ENCODE peak calls at places on chromosomes 11 and 22, in six cellular contexts. W, M, A, J, Z and Q are unnamed samples.

GRCh38 chr11:65204646-65205601 is 23.2 kb downstream of the CAPN1 start:
- DNase-seq in W (peak; percentile 54), M (peak; percentile 47), A (peak; percentile 48), J (peak; percentile 58), Z (peak; percentile 77), Q (peak; percentile 87)

GRCh38 chr11:68838572-68838964 is 3.1 kb downstream of the CPT1A start:
- DNase-seq in W (peak; percentile 62), M (peak; percentile 47), A (peak; percentile 58), J (no peak), Z (no peak), Q (peak; percentile 65)

GRCh38 chr11:28730336-28730735 is 622.1 kb downstream of the METTL15 start:
- DNase-seq in W (no peak), M (no peak), A (no peak), J (no peak), Z (no peak), Q (no peak)

GRCh38 chr22:20095521-20095920 is 15.5 kb downstream of the DGCR8 start:
- DNase-seq in W (peak; percentile 61), M (peak; percentile 44), A (no peak), J (no peak), Z (no peak), Q (no peak)

GRCh38 chr22:40436460-40437431 is 66.4 kb downstream of the SGSM3 start:
- DNase-seq in W (peak; percentile 18), M (no peak), A (peak; percentile 52), J (no peak), Z (no peak), Q (no peak)

GRCh38 chr11:26283852-26284421 is 48.0 kb upstream of the ANO3 start:
- DNase-seq in W (no peak), M (no peak), A (no peak), J (no peak), Z (no peak), Q (no peak)

GRCh38 chr22:34319346-34319745 is 399.1 kb upstream of the LARGE1 start:
- DNase-seq in W (no peak), M (no peak), A (no peak), J (no peak), Z (no peak), Q (no peak)

GRCh38 chr11:32396991-32397390 is 38.3 kb downstream of the WT1 start:
- DNase-seq in W (no peak), M (no peak), A (no peak), J (no peak), Z (no peak), Q (no peak)

GRCh38 chr22:23163665-23164064 is 16.6 kb upstream of the BCR start:
- DNase-seq in W (no peak), M (no peak), A (peak; percentile 74), J (no peak), Z (no peak), Q (no peak)

GRCh38 chr11:27496461-27496860 is 10.1 kb downstream of the LIN7C start:
- DNase-seq in W (no peak), M (no peak), A (no peak), J (no peak), Z (no peak), Q (no peak)

GRCh38 chr11:44681698-44682097 is 45.1 kb upstream of the TSPAN18 start:
- DNase-seq in W (no peak), M (no peak), A (no peak), J (no peak), Z (no peak), Q (no peak)

GRCh38 chr11:64814712-64815187 is 4.4 kb upstream of the MEN1 start:
- DNase-seq in W (no peak), M (no peak), A (no peak), J (no peak), Z (no peak), Q (no peak)

GRCh38 chr11:131584694-131585592 is 214.5 kb downstream of the NTM start:
- DNase-seq in W (no peak), M (no peak), A (no peak), J (no peak), Z (peak; percentile 53), Q (no peak)

GRCh38 chr11:645536-645935 is 8.5 kb downstream of the DRD4 start:
- DNase-seq in W (no peak), M (no peak), A (no peak), J (no peak), Z (no peak), Q (no peak)

GRCh38 chr11:110433393-110434333 is 3.9 kb downstream of the FDX1 start:
- DNase-seq in W (no peak), M (no peak), A (no peak), J (no peak), Z (no peak), Q (no peak)

GRCh38 chr11:63875506-63875905 is 36.6 kb downstream of the MARK2 start:
- DNase-seq in W (no peak), M (no peak), A (no peak), J (no peak), Z (no peak), Q (no peak)

GRCh38 chr11:65121447-65121864 is 478 bp downstream of the FAU start:
- DNase-seq in W (peak; percentile 35), M (no peak), A (no peak), J (peak; percentile 53), Z (no peak), Q (no peak)

GRCh38 chr11:117738246-117738957 is 58.6 kb downstream of the DSCAML1 start:
- DNase-seq in W (no peak), M (no peak), A (no peak), J (no peak), Z (no peak), Q (no peak)

GRCh38 chr22:30704978-30705377 is 10.3 kb downstream of the OSBP2 start:
- DNase-seq in W (no peak), M (no peak), A (no peak), J (no peak), Z (no peak), Q (no peak)

GRCh38 chr11:14644396-14645246 is 1.0 kb downstream of the PDE3B start:
- DNase-seq in W (peak; percentile 43), M (peak; percentile 39), A (peak; percentile 60), J (peak; percentile 59), Z (peak; percentile 62), Q (peak; percentile 77)

GRCh38 chr11:132177106-132177505 is 806.7 kb downstream of the NTM start:
- DNase-seq in W (no peak), M (no peak), A (no peak), J (no peak), Z (peak; percentile 43), Q (no peak)

GRCh38 chr11:35618497-35619029 is 303 bp downstream of the FJX1 start:
- DNase-seq in W (no peak), M (no peak), A (peak; percentile 49), J (peak; percentile 60), Z (no peak), Q (no peak)

GRCh38 chr11:128860571-128861361 is 6.3 kb downstream of the KCNJ1 start:
- DNase-seq in W (no peak), M (no peak), A (no peak), J (no peak), Z (no peak), Q (peak; percentile 44)

GRCh38 chr11:82738116-82738515 is 4.5 kb upstream of the FAM181B start:
- DNase-seq in W (no peak), M (no peak), A (no peak), J (no peak), Z (no peak), Q (no peak)

GRCh38 chr22:23800297-23801237 is 13.8 kb downstream of the SMARCB1 start:
- DNase-seq in W (no peak), M (no peak), A (no peak), J (no peak), Z (no peak), Q (no peak)

GRCh38 chr11:35487532-35488078 is 37.8 kb downstream of the PAMR1 start:
- DNase-seq in W (peak; percentile 40), M (no peak), A (no peak), J (peak; percentile 68), Z (peak; percentile 65), Q (no peak)

GRCh38 chr11:66339163-66339675 is 3.0 kb upstream of the RIN1 start:
- DNase-seq in W (peak; percentile 2), M (no peak), A (no peak), J (no peak), Z (no peak), Q (no peak)

GRCh38 chr22:35835998-35836691 is 118.5 kb downstream of the APOL5 start:
- DNase-seq in W (no peak), M (no peak), A (peak; percentile 70), J (no peak), Z (no peak), Q (no peak)

GRCh38 chr11:94948070-94948617 is 25.2 kb downstream of the CWC15 start:
- DNase-seq in W (no peak), M (no peak), A (no peak), J (no peak), Z (no peak), Q (no peak)

GRCh38 chr22:47659467-47660302 is 897.2 kb downstream of the TBC1D22A start:
- DNase-seq in W (no peak), M (no peak), A (no peak), J (no peak), Z (no peak), Q (no peak)

GRCh38 chr11:56852131-56852530 is 103.6 kb upstream of the OR9G4 start:
- DNase-seq in W (no peak), M (no peak), A (no peak), J (no peak), Z (no peak), Q (no peak)

GRCh38 chr11:38553033-38553432 is 1955.0 kb upstream of the RAG2 start:
- DNase-seq in W (no peak), M (no peak), A (no peak), J (no peak), Z (no peak), Q (no peak)

GRCh38 chr11:58968251-58968711 is 29.0 kb downstream of the GLYATL1 start:
- DNase-seq in W (no peak), M (no peak), A (no peak), J (no peak), Z (no peak), Q (no peak)

GRCh38 chr22:42202669-42203068 is 67.8 kb downstream of the TCF20 start:
- DNase-seq in W (peak; percentile 66), M (peak; percentile 59), A (no peak), J (no peak), Z (no peak), Q (peak; percentile 63)

GRCh38 chr11:128622137-128622523 is 34.8 kb upstream of the ETS1 start:
- DNase-seq in W (no peak), M (no peak), A (peak; percentile 41), J (no peak), Z (no peak), Q (no peak)

GRCh38 chr11:128891410-128891861 is 280 bp downstream of the KCNJ5 start:
- DNase-seq in W (no peak), M (no peak), A (no peak), J (no peak), Z (peak; percentile 20), Q (peak; percentile 54)

GRCh38 chr22:35227248-35227647 is 30.0 kb upstream of the HMGXB4 start:
- DNase-seq in W (no peak), M (no peak), A (no peak), J (no peak), Z (no peak), Q (no peak)